ENCODE peak calls at places on chromosomes 1 and 21, in eight cellular contexts. B is effector memory CD8-positive, alpha-beta T cell; D is LHCN-M2; Y is substantia nigra; O is brain microvascular endothelial cell; I is mucosa of gallbladder; W is endothelial cell; M is endothelial cell of umbilical vein. U is an unnamed sample.

GRCh38 chr1:64828829-64829228 is 84.0 kb downstream of the RAVER2 start:
- DNase-seq in Y (no peak), W (no peak), B (no peak), I (no peak), M (no peak), D (no peak), O (no peak), U (no peak)

GRCh38 chr1:237864338-237865244 is 26.1 kb downstream of the ZP4 start:
- DNase-seq in Y (peak; percentile 33), I (peak; percentile 70), B (no peak), W (peak; percentile 79), D (peak; percentile 39), O (peak; percentile 18), M (no peak), U (peak; percentile 90)

GRCh38 chr1:181412746-181413145 is 70.6 kb upstream of the CACNA1E start:
- DNase-seq in I (no peak), O (no peak), M (no peak), Y (no peak), D (no peak), W (no peak), B (no peak), U (no peak)

GRCh38 chr1:30886710-30887428 is 21.7 kb downstream of the SDC3 start:
- DNase-seq in D (no peak), I (no peak), W (no peak), Y (no peak), O (no peak), M (no peak), B (no peak), U (no peak)

GRCh38 chr21:45031231-45032191 is 42.9 kb upstream of the ADARB1 start:
- DNase-seq in W (no peak), I (no peak), D (no peak), B (no peak), M (no peak), Y (no peak), O (no peak), U (no peak)

GRCh38 chr1:12772520-12772919 is 1.0 kb upstream of the PRAMEF12 start:
- DNase-seq in B (no peak), O (no peak), Y (no peak), I (no peak), W (no peak), D (no peak), M (no peak), U (no peak)

GRCh38 chr1:171787686-171788480 is 6.4 kb downstream of the METTL13 start:
- DNase-seq in I (no peak), W (no peak), B (no peak), M (no peak), Y (no peak), O (no peak), D (no peak), U (no peak)

GRCh38 chr21:32603131-32603530 is 9.0 kb downstream of the CFAP298 start:
- DNase-seq in M (no peak), D (no peak), Y (no peak), O (no peak), B (no peak), W (no peak), I (no peak), U (no peak)

GRCh38 chr1:241356519-241357365 is at the start of gene RGS7:
- DNase-seq in Y (peak; percentile 66), B (no peak), O (peak; percentile 20), I (peak; percentile 27), W (peak; percentile 69), M (peak; percentile 60), D (peak; percentile 35), U (peak; percentile 89)

GRCh38 chr1:115041654-115042053 is 12.0 kb downstream of the TSHB start:
- DNase-seq in I (no peak), B (no peak), O (no peak), Y (no peak), M (no peak), D (peak; percentile 10), W (no peak), U (no peak)

GRCh38 chr1:169312084-169312954 is 55.3 kb downstream of the NME7 start:
- DNase-seq in W (no peak), Y (no peak), D (peak; percentile 98), M (peak; percentile 47), I (no peak), B (peak; percentile 21), O (peak; percentile 98), U (no peak)

GRCh38 chr21:15667010-15667409 is 62.8 kb upstream of the USP25 start:
- DNase-seq in O (no peak), M (no peak), Y (no peak), I (no peak), D (peak; percentile 62), B (no peak), W (no peak), U (no peak)

GRCh38 chr1:182357913-182358312 is 33.7 kb downstream of the GLUL start:
- DNase-seq in O (no peak), M (no peak), W (no peak), B (no peak), Y (no peak), I (no peak), D (no peak), U (no peak)

GRCh38 chr1:54324750-54325704 is 81.2 kb downstream of the SSBP3 start:
- DNase-seq in W (no peak), D (no peak), O (no peak), M (no peak), I (no peak), Y (peak; percentile 56), B (no peak), U (no peak)

GRCh38 chr1:32303997-32304622 is 12.2 kb downstream of the HDAC1 start:
- DNase-seq in O (peak; percentile 32), W (no peak), I (no peak), Y (no peak), B (no peak), M (no peak), D (no peak), U (no peak)

GRCh38 chr1:19313636-19313959 is 1.5 kb downstream of the SLC66A1 start:
- DNase-seq in M (no peak), Y (no peak), I (no peak), D (no peak), O (no peak), W (no peak), B (no peak), U (no peak)

GRCh38 chr1:21822349-21822748 is 10.3 kb downstream of the LDLRAD2 start:
- DNase-seq in D (no peak), O (no peak), I (no peak), M (no peak), W (no peak), B (no peak), Y (no peak), U (no peak)

GRCh38 chr1:53442297-53442696 is 16.9 kb upstream of the DMRTB1 start:
- DNase-seq in M (no peak), W (no peak), O (peak; percentile 69), D (peak; percentile 51), B (no peak), I (no peak), Y (no peak), U (no peak)

GRCh38 chr1:165592945-165593823 is 37.9 kb upstream of the MGST3 start:
- DNase-seq in W (peak; percentile 77), M (peak; percentile 82), I (peak; percentile 77), Y (peak; percentile 63), O (peak; percentile 84), B (peak; percentile 75), D (peak; percentile 62), U (no peak)

GRCh38 chr1:101436100-101436511 is 199.3 kb downstream of the S1PR1 start:
- DNase-seq in Y (no peak), W (no peak), I (no peak), O (no peak), M (no peak), B (no peak), D (peak; percentile 2), U (no peak)

GRCh38 chr1:12088607-12089006 is 25.5 kb downstream of the TNFRSF8 start:
- DNase-seq in M (no peak), W (no peak), B (peak; percentile 9), I (no peak), O (no peak), D (no peak), Y (no peak), U (no peak)

GRCh38 chr1:41539999-41540398 is 55.5 kb upstream of the EDN2 start:
- DNase-seq in D (no peak), O (no peak), W (no peak), I (no peak), Y (no peak), B (no peak), M (no peak), U (no peak)

GRCh38 chr1:107378602-107379265 is 237.9 kb downstream of the NTNG1 start:
- DNase-seq in Y (no peak), I (no peak), W (no peak), M (no peak), O (no peak), D (no peak), B (no peak), U (no peak)

GRCh38 chr21:43207043-43207315 is 38.2 kb downstream of the CRYAA start:
- DNase-seq in O (no peak), M (no peak), Y (no peak), W (no peak), I (no peak), D (no peak), B (no peak), U (no peak)

GRCh38 chr1:117818456-117818855 is 111.0 kb downstream of the GDAP2 start:
- DNase-seq in Y (no peak), W (no peak), O (peak; percentile 24), I (no peak), D (peak; percentile 52), M (no peak), B (no peak), U (no peak)

GRCh38 chr1:82962658-82963057 is 1036.3 kb downstream of the TTLL7 start:
- DNase-seq in B (no peak), D (no peak), O (no peak), I (no peak), Y (no peak), W (no peak), M (peak; percentile 17), U (no peak)

GRCh38 chr1:204295666-204296065 is 64.1 kb downstream of the PLEKHA6 start:
- DNase-seq in D (peak; percentile 88), O (no peak), Y (no peak), M (no peak), W (no peak), I (no peak), B (no peak), U (no peak)

GRCh38 chr1:40462956-40463590 is 12.8 kb downstream of the ZFP69B start:
- DNase-seq in B (no peak), M (no peak), W (no peak), I (no peak), D (peak; percentile 11), Y (no peak), O (no peak), U (no peak)

GRCh38 chr1:112247971-112248370 is 148.0 kb upstream of the CTTNBP2NL start:
- DNase-seq in B (no peak), Y (no peak), I (no peak), W (no peak), O (no peak), M (no peak), D (no peak), U (no peak)

GRCh38 chr1:214306270-214306669 is 25.3 kb downstream of the SMYD2 start:
- DNase-seq in W (no peak), D (no peak), Y (no peak), O (no peak), B (no peak), M (no peak), I (no peak), U (no peak)

GRCh38 chr21:22880573-22880972 is 1882.4 kb downstream of the NCAM2 start:
- DNase-seq in W (no peak), O (no peak), M (no peak), Y (no peak), D (no peak), I (no peak), B (no peak), U (no peak)

GRCh38 chr1:109582021-109582420 is 33.6 kb downstream of the GNAI3 start:
- DNase-seq in I (no peak), B (no peak), D (no peak), O (no peak), Y (no peak), M (no peak), W (no peak), U (no peak)

GRCh38 chr1:37474697-37475379 is 458 bp downstream of the ZC3H12A start:
- DNase-seq in W (no peak), O (no peak), Y (peak; percentile 41), D (no peak), I (no peak), M (no peak), B (no peak), U (no peak)

GRCh38 chr1:40372658-40373322 is 737 bp upstream of the SMAP2 start:
- DNase-seq in Y (no peak), I (no peak), M (no peak), O (no peak), B (no peak), W (no peak), D (no peak), U (no peak)